ENCODE peak calls at places on chromosomes 13 and 19, in eight cellular contexts. One of them, this sample, is unnamed.

GRCh38 chr19:35714601-35715354 is 3.0 kb upstream of the KMT2B start:
- DNase-seq in stimulated activated CD4-positive, alpha-beta T cell treated with anti-CD3 and anti-CD28 coated beads, Interleukin-4, amount 100 ng/mL, for 1 hour: no peak
- DNase-seq in Calu3: no peak
- DNase-seq in NCI-H187: no peak
- DNase-seq in NCI-H2081: peak
- DNase-seq in upper lobe of left lung: no peak
- DNase-seq in COR-L47: no peak
- DNase-seq in GM10248: peak
- DNase-seq in this sample: no peak

GRCh38 chr13:97004096-97004876 is 10.0 kb upstream of the OXGR1 start:
- DNase-seq in stimulated activated CD4-positive, alpha-beta T cell treated with anti-CD3 and anti-CD28 coated beads, Interleukin-4, amount 100 ng/mL, for 1 hour: no peak
- DNase-seq in Calu3: no peak
- DNase-seq in NCI-H187: no peak
- DNase-seq in NCI-H2081: no peak
- DNase-seq in upper lobe of left lung: no peak
- DNase-seq in COR-L47: no peak
- DNase-seq in GM10248: no peak
- DNase-seq in this sample: peak

GRCh38 chr13:87671824-87672603 is 843 bp downstream of the SLITRK5 start:
- DNase-seq in stimulated activated CD4-positive, alpha-beta T cell treated with anti-CD3 and anti-CD28 coated beads, Interleukin-4, amount 100 ng/mL, for 1 hour: no peak
- DNase-seq in Calu3: no peak
- DNase-seq in NCI-H187: no peak
- DNase-seq in NCI-H2081: peak
- DNase-seq in upper lobe of left lung: peak
- DNase-seq in COR-L47: peak
- DNase-seq in GM10248: peak
- DNase-seq in this sample: peak

GRCh38 chr19:1445932-1446712 is 3.8 kb upstream of the APC2 start:
- DNase-seq in stimulated activated CD4-positive, alpha-beta T cell treated with anti-CD3 and anti-CD28 coated beads, Interleukin-4, amount 100 ng/mL, for 1 hour: no peak
- DNase-seq in Calu3: peak
- DNase-seq in NCI-H187: peak
- DNase-seq in NCI-H2081: peak
- DNase-seq in upper lobe of left lung: no peak
- DNase-seq in COR-L47: peak
- DNase-seq in GM10248: no peak
- DNase-seq in this sample: peak

GRCh38 chr13:98476538-98476966 is 100.4 kb downstream of the STK24 start:
- DNase-seq in stimulated activated CD4-positive, alpha-beta T cell treated with anti-CD3 and anti-CD28 coated beads, Interleukin-4, amount 100 ng/mL, for 1 hour: peak
- DNase-seq in Calu3: peak
- DNase-seq in NCI-H187: no peak
- DNase-seq in NCI-H2081: no peak
- DNase-seq in upper lobe of left lung: peak
- DNase-seq in COR-L47: no peak
- DNase-seq in GM10248: peak
- DNase-seq in this sample: peak

GRCh38 chr13:24557121-24557520 is 44.5 kb upstream of the PARP4 start:
- DNase-seq in stimulated activated CD4-positive, alpha-beta T cell treated with anti-CD3 and anti-CD28 coated beads, Interleukin-4, amount 100 ng/mL, for 1 hour: no peak
- DNase-seq in Calu3: no peak
- DNase-seq in NCI-H187: no peak
- DNase-seq in NCI-H2081: no peak
- DNase-seq in upper lobe of left lung: no peak
- DNase-seq in COR-L47: no peak
- DNase-seq in GM10248: no peak
- DNase-seq in this sample: no peak

GRCh38 chr19:31296741-31297390 is 52.4 kb downstream of the TSHZ3 start:
- DNase-seq in stimulated activated CD4-positive, alpha-beta T cell treated with anti-CD3 and anti-CD28 coated beads, Interleukin-4, amount 100 ng/mL, for 1 hour: no peak
- DNase-seq in Calu3: no peak
- DNase-seq in NCI-H187: no peak
- DNase-seq in NCI-H2081: no peak
- DNase-seq in upper lobe of left lung: no peak
- DNase-seq in COR-L47: no peak
- DNase-seq in GM10248: no peak
- DNase-seq in this sample: no peak

GRCh38 chr13:97261254-97262015 is 39.3 kb downstream of the MBNL2 start:
- DNase-seq in stimulated activated CD4-positive, alpha-beta T cell treated with anti-CD3 and anti-CD28 coated beads, Interleukin-4, amount 100 ng/mL, for 1 hour: no peak
- DNase-seq in Calu3: no peak
- DNase-seq in NCI-H187: no peak
- DNase-seq in NCI-H2081: no peak
- DNase-seq in upper lobe of left lung: no peak
- DNase-seq in COR-L47: no peak
- DNase-seq in GM10248: peak
- DNase-seq in this sample: no peak

GRCh38 chr13:42602910-42603309 is 29.0 kb downstream of the TNFSF11 start:
- DNase-seq in stimulated activated CD4-positive, alpha-beta T cell treated with anti-CD3 and anti-CD28 coated beads, Interleukin-4, amount 100 ng/mL, for 1 hour: no peak
- DNase-seq in Calu3: no peak
- DNase-seq in NCI-H187: no peak
- DNase-seq in NCI-H2081: no peak
- DNase-seq in upper lobe of left lung: no peak
- DNase-seq in COR-L47: no peak
- DNase-seq in GM10248: peak
- DNase-seq in this sample: no peak

GRCh38 chr13:76854894-76855293 is 31.3 kb downstream of the KCTD12 start:
- DNase-seq in stimulated activated CD4-positive, alpha-beta T cell treated with anti-CD3 and anti-CD28 coated beads, Interleukin-4, amount 100 ng/mL, for 1 hour: no peak
- DNase-seq in Calu3: no peak
- DNase-seq in NCI-H187: no peak
- DNase-seq in NCI-H2081: no peak
- DNase-seq in upper lobe of left lung: no peak
- DNase-seq in COR-L47: no peak
- DNase-seq in GM10248: no peak
- DNase-seq in this sample: no peak

GRCh38 chr13:99075268-99076191 is 97.7 kb upstream of the DOCK9 start:
- DNase-seq in stimulated activated CD4-positive, alpha-beta T cell treated with anti-CD3 and anti-CD28 coated beads, Interleukin-4, amount 100 ng/mL, for 1 hour: no peak
- DNase-seq in Calu3: no peak
- DNase-seq in NCI-H187: no peak
- DNase-seq in NCI-H2081: no peak
- DNase-seq in upper lobe of left lung: no peak
- DNase-seq in COR-L47: no peak
- DNase-seq in GM10248: no peak
- DNase-seq in this sample: no peak

GRCh38 chr19:17234911-17235617 is 9.0 kb downstream of the OCEL1 start:
- DNase-seq in stimulated activated CD4-positive, alpha-beta T cell treated with anti-CD3 and anti-CD28 coated beads, Interleukin-4, amount 100 ng/mL, for 1 hour: peak
- DNase-seq in Calu3: peak
- DNase-seq in NCI-H187: no peak
- DNase-seq in NCI-H2081: peak
- DNase-seq in upper lobe of left lung: peak
- DNase-seq in COR-L47: peak
- DNase-seq in GM10248: peak
- DNase-seq in this sample: peak

GRCh38 chr13:41007359-41008118 is 11.6 kb downstream of the ELF1 start:
- DNase-seq in stimulated activated CD4-positive, alpha-beta T cell treated with anti-CD3 and anti-CD28 coated beads, Interleukin-4, amount 100 ng/mL, for 1 hour: no peak
- DNase-seq in Calu3: no peak
- DNase-seq in NCI-H187: no peak
- DNase-seq in NCI-H2081: no peak
- DNase-seq in upper lobe of left lung: no peak
- DNase-seq in COR-L47: no peak
- DNase-seq in GM10248: no peak
- DNase-seq in this sample: no peak

GRCh38 chr19:4018140-4018613 is 10.6 kb downstream of the PIAS4 start:
- DNase-seq in stimulated activated CD4-positive, alpha-beta T cell treated with anti-CD3 and anti-CD28 coated beads, Interleukin-4, amount 100 ng/mL, for 1 hour: no peak
- DNase-seq in Calu3: no peak
- DNase-seq in NCI-H187: no peak
- DNase-seq in NCI-H2081: no peak
- DNase-seq in upper lobe of left lung: no peak
- DNase-seq in COR-L47: no peak
- DNase-seq in GM10248: no peak
- DNase-seq in this sample: no peak

GRCh38 chr19:58543826-58544590 is at the start of gene TRIM28:
- DNase-seq in stimulated activated CD4-positive, alpha-beta T cell treated with anti-CD3 and anti-CD28 coated beads, Interleukin-4, amount 100 ng/mL, for 1 hour: peak
- DNase-seq in Calu3: peak
- DNase-seq in NCI-H187: no peak
- DNase-seq in NCI-H2081: no peak
- DNase-seq in upper lobe of left lung: peak
- DNase-seq in COR-L47: no peak
- DNase-seq in GM10248: peak
- DNase-seq in this sample: peak

GRCh38 chr13:97274782-97275252 is 52.7 kb downstream of the MBNL2 start:
- DNase-seq in stimulated activated CD4-positive, alpha-beta T cell treated with anti-CD3 and anti-CD28 coated beads, Interleukin-4, amount 100 ng/mL, for 1 hour: no peak
- DNase-seq in Calu3: no peak
- DNase-seq in NCI-H187: no peak
- DNase-seq in NCI-H2081: no peak
- DNase-seq in upper lobe of left lung: no peak
- DNase-seq in COR-L47: no peak
- DNase-seq in GM10248: no peak
- DNase-seq in this sample: no peak

GRCh38 chr13:38993381-38993780 is 2.8 kb upstream of the STOML3 start:
- DNase-seq in stimulated activated CD4-positive, alpha-beta T cell treated with anti-CD3 and anti-CD28 coated beads, Interleukin-4, amount 100 ng/mL, for 1 hour: no peak
- DNase-seq in Calu3: no peak
- DNase-seq in NCI-H187: no peak
- DNase-seq in NCI-H2081: no peak
- DNase-seq in upper lobe of left lung: no peak
- DNase-seq in COR-L47: no peak
- DNase-seq in GM10248: no peak
- DNase-seq in this sample: no peak

GRCh38 chr19:15702590-15702930 is 25.3 kb upstream of the OR10H2 start:
- DNase-seq in stimulated activated CD4-positive, alpha-beta T cell treated with anti-CD3 and anti-CD28 coated beads, Interleukin-4, amount 100 ng/mL, for 1 hour: peak
- DNase-seq in Calu3: peak
- DNase-seq in NCI-H187: no peak
- DNase-seq in NCI-H2081: peak
- DNase-seq in upper lobe of left lung: peak
- DNase-seq in COR-L47: peak
- DNase-seq in GM10248: no peak
- DNase-seq in this sample: no peak

GRCh38 chr19:45179063-45179847 is 671 bp downstream of the BLOC1S3 start:
- DNase-seq in stimulated activated CD4-positive, alpha-beta T cell treated with anti-CD3 and anti-CD28 coated beads, Interleukin-4, amount 100 ng/mL, for 1 hour: peak
- DNase-seq in Calu3: peak
- DNase-seq in NCI-H187: no peak
- DNase-seq in NCI-H2081: no peak
- DNase-seq in upper lobe of left lung: no peak
- DNase-seq in COR-L47: no peak
- DNase-seq in GM10248: peak
- DNase-seq in this sample: peak

GRCh38 chr19:40948580-40949299 is 42.3 kb upstream of the CYP2B6 start:
- DNase-seq in stimulated activated CD4-positive, alpha-beta T cell treated with anti-CD3 and anti-CD28 coated beads, Interleukin-4, amount 100 ng/mL, for 1 hour: no peak
- DNase-seq in Calu3: no peak
- DNase-seq in NCI-H187: no peak
- DNase-seq in NCI-H2081: no peak
- DNase-seq in upper lobe of left lung: no peak
- DNase-seq in COR-L47: no peak
- DNase-seq in GM10248: no peak
- DNase-seq in this sample: no peak

GRCh38 chr19:14519860-14520407 is 1.7 kb upstream of the DNAJB1 start:
- DNase-seq in stimulated activated CD4-positive, alpha-beta T cell treated with anti-CD3 and anti-CD28 coated beads, Interleukin-4, amount 100 ng/mL, for 1 hour: no peak
- DNase-seq in Calu3: peak
- DNase-seq in NCI-H187: no peak
- DNase-seq in NCI-H2081: no peak
- DNase-seq in upper lobe of left lung: peak
- DNase-seq in COR-L47: no peak
- DNase-seq in GM10248: no peak
- DNase-seq in this sample: peak

GRCh38 chr19:3252650-3253049 is 28.2 kb downstream of the CELF5 start:
- DNase-seq in stimulated activated CD4-positive, alpha-beta T cell treated with anti-CD3 and anti-CD28 coated beads, Interleukin-4, amount 100 ng/mL, for 1 hour: no peak
- DNase-seq in Calu3: no peak
- DNase-seq in NCI-H187: no peak
- DNase-seq in NCI-H2081: no peak
- DNase-seq in upper lobe of left lung: no peak
- DNase-seq in COR-L47: no peak
- DNase-seq in GM10248: no peak
- DNase-seq in this sample: no peak

GRCh38 chr19:52901842-52902241 is 4.4 kb upstream of the ZNF320 start:
- DNase-seq in stimulated activated CD4-positive, alpha-beta T cell treated with anti-CD3 and anti-CD28 coated beads, Interleukin-4, amount 100 ng/mL, for 1 hour: no peak
- DNase-seq in Calu3: no peak
- DNase-seq in NCI-H187: no peak
- DNase-seq in NCI-H2081: no peak
- DNase-seq in upper lobe of left lung: no peak
- DNase-seq in COR-L47: no peak
- DNase-seq in GM10248: no peak
- DNase-seq in this sample: no peak

This sample was measured in AG08396.